ENCODE peak calls at places on chromosomes 1 and 21, in five cellular contexts. T, Z, W, D and U are unnamed samples.

GRCh38 chr21:30620080-30620479 is 347 bp upstream of the KRTAP20-4 start:
- DNase-seq in T (no peak), Z (no peak), W (no peak), D (no peak), U (no peak)

GRCh38 chr21:45997495-45998275 is 16.1 kb downstream of the COL6A1 start:
- DNase-seq in T (no peak), Z (no peak), W (no peak), D (no peak), U (no peak)

GRCh38 chr1:204396015-204396583 is 15.5 kb downstream of the PPP1R15B start:
- DNase-seq in T (no peak), Z (no peak), W (no peak), D (no peak), U (no peak)

GRCh38 chr21:29130234-29130993 is at the start of gene MAP3K7CL:
- DNase-seq in T (no peak), Z (peak; percentile 36), W (peak; percentile 92), D (peak; percentile 98), U (peak; percentile 100)

GRCh38 chr1:204924013-204924759 is 53.5 kb downstream of the NFASC start:
- DNase-seq in T (no peak), Z (no peak), W (no peak), D (no peak), U (peak; percentile 74)

GRCh38 chr1:160148121-160148520 is 3.3 kb upstream of the ATP1A4 start:
- DNase-seq in T (no peak), Z (no peak), W (no peak), D (no peak), U (no peak)

GRCh38 chr1:21663251-21663950 is 5.8 kb downstream of the RAP1GAP start:
- DNase-seq in T (no peak), Z (no peak), W (no peak), D (no peak), U (no peak)

GRCh38 chr1:156490401-156491032 is 10.1 kb downstream of the MEF2D start:
- DNase-seq in T (no peak), Z (peak; percentile 60), W (no peak), D (no peak), U (peak; percentile 33)

GRCh38 chr1:70034403-70034802 is 171.0 kb downstream of the LRRC40 start:
- DNase-seq in T (no peak), Z (no peak), W (peak; percentile 24), D (peak; percentile 74), U (peak; percentile 71)

GRCh38 chr1:186763107-186763506 is 65.6 kb upstream of the PLA2G4A start:
- DNase-seq in T (no peak), Z (no peak), W (no peak), D (peak; percentile 11), U (peak; percentile 37)

GRCh38 chr21:45471229-45472052 is 66.5 kb downstream of the COL18A1 start:
- DNase-seq in T (no peak), Z (no peak), W (no peak), D (peak; percentile 96), U (peak; percentile 87)

GRCh38 chr1:219086956-219087469 is 86.7 kb upstream of the LYPLAL1 start:
- DNase-seq in T (no peak), Z (no peak), W (no peak), D (peak; percentile 14), U (no peak)

GRCh38 chr1:109197163-109198042 is 16.3 kb upstream of the SARS1 start:
- DNase-seq in T (no peak), Z (no peak), W (peak; percentile 90), D (peak; percentile 97), U (peak; percentile 100)

GRCh38 chr1:26701266-26701994 is 5.6 kb downstream of the ARID1A start:
- DNase-seq in T (no peak), Z (peak; percentile 23), W (no peak), D (peak; percentile 55), U (peak; percentile 62)

GRCh38 chr1:155008015-155008941 is 5.7 kb downstream of the ZBTB7B start:
- DNase-seq in T (peak; percentile 20), Z (no peak), W (no peak), D (no peak), U (no peak)